ENCODE peak calls at places on chromosome 10, in nine cellular contexts. D, Z, U, C, F, Q, T, V and I are unnamed samples.

GRCh38 chr10:46250898-46251856 is 35.6 kb upstream of the ANTXRL start:
- DNase-seq in D (no peak), Z (no peak), U (no peak), C (no peak), F (no peak), Q (no peak), T (no peak), V (no peak), I (no peak)

GRCh38 chr10:93417886-93418285 is 64.2 kb downstream of the MYOF start:
- DNase-seq in D (peak; percentile 33), Z (no peak), U (no peak), C (no peak), F (no peak), Q (no peak), T (no peak), V (no peak), I (peak; percentile 35)

GRCh38 chr10:43235070-43235900 is 31.6 kb downstream of the RASGEF1A start:
- DNase-seq in D (peak; percentile 35), Z (no peak), U (peak; percentile 8), C (no peak), F (peak; percentile 29), Q (no peak), T (peak; percentile 2), V (no peak), I (no peak)

GRCh38 chr10:29611796-29612381 is 22.9 kb downstream of the SVIL start:
- DNase-seq in D (peak; percentile 46), Z (no peak), U (no peak), C (no peak), F (no peak), Q (no peak), T (no peak), V (no peak), I (no peak)

GRCh38 chr10:76209135-76209534 is 777.7 kb downstream of the LRMDA start:
- DNase-seq in D (peak; percentile 49), Z (no peak), U (no peak), C (no peak), F (no peak), Q (no peak), T (no peak), V (no peak), I (no peak)

GRCh38 chr10:84211566-84211965 is 13.8 kb downstream of the LRIT2 start:
- DNase-seq in D (no peak), Z (no peak), U (no peak), C (no peak), F (no peak), Q (no peak), T (no peak), V (no peak), I (no peak)

GRCh38 chr10:69123306-69123746 is 652 bp upstream of the VPS26A start:
- DNase-seq in D (no peak), Z (no peak), U (no peak), C (peak; percentile 54), F (no peak), Q (no peak), T (peak; percentile 73), V (peak; percentile 15), I (no peak)

GRCh38 chr10:114680557-114681117 is 22.6 kb upstream of the ABLIM1 start:
- DNase-seq in D (no peak), Z (no peak), U (no peak), C (no peak), F (no peak), Q (no peak), T (peak; percentile 22), V (no peak), I (no peak)

GRCh38 chr10:14547826-14548225 is 217.1 kb upstream of the FRMD4A start:
- DNase-seq in D (peak; percentile 73), Z (peak; percentile 30), U (no peak), C (no peak), F (no peak), Q (no peak), T (no peak), V (no peak), I (no peak)

GRCh38 chr10:78760463-78761240 is 308.1 kb upstream of the ZMIZ1 start:
- DNase-seq in D (no peak), Z (peak; percentile 11), U (no peak), C (no peak), F (no peak), Q (no peak), T (no peak), V (no peak), I (no peak)

GRCh38 chr10:27391325-27391724 is 112.8 kb upstream of the RAB18 start:
- DNase-seq in D (no peak), Z (no peak), U (no peak), C (no peak), F (no peak), Q (no peak), T (no peak), V (no peak), I (no peak)

GRCh38 chr10:98910048-98910447 is 325.6 kb downstream of the HPSE2 start:
- DNase-seq in D (no peak), Z (no peak), U (no peak), C (no peak), F (no peak), Q (no peak), T (peak; percentile 80), V (no peak), I (no peak)

GRCh38 chr10:21285742-21286311 is 239.7 kb downstream of the SKIDA1 start:
- DNase-seq in D (no peak), Z (no peak), U (no peak), C (peak; percentile 49), F (peak; percentile 88), Q (no peak), T (no peak), V (no peak), I (no peak)

GRCh38 chr10:21281173-21281572 is 244.3 kb downstream of the SKIDA1 start:
- DNase-seq in D (no peak), Z (no peak), U (no peak), C (no peak), F (no peak), Q (no peak), T (no peak), V (no peak), I (no peak)

GRCh38 chr10:21281765-21282484 is 243.6 kb downstream of the SKIDA1 start:
- DNase-seq in D (peak; percentile 97), Z (no peak), U (no peak), C (no peak), F (no peak), Q (no peak), T (no peak), V (no peak), I (no peak)

GRCh38 chr10:21284301-21284700 is 241.2 kb downstream of the SKIDA1 start:
- DNase-seq in D (no peak), Z (no peak), U (no peak), C (no peak), F (no peak), Q (no peak), T (no peak), V (no peak), I (no peak)

DNA sequence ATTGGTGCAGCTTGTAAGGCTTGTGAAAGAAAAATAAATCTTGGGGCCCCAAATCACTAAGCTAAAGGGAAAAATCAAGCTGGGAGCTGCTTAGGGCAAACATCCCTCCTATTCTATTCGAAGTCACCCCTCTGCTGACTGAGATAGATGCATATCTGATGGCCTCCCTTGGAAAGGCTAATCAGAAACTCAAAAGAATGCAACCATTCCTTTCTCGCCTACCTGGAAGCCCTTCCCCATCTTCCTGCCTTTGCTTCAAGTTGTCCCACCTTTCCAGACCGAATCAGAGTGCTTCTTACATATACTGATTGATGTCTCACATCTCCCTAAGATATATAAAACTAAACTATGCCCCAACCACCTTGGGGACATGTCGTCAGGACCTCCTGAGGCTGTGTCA is 240.3 kb downstream of the SKIDA1 start:
- DNase-seq in D (peak; percentile 70), Z (no peak), U (no peak), C (no peak), F (no peak), Q (no peak), T (no peak), V (no peak), I (no peak)
- H3K4me3 ChIP-seq in D (no peak overlapping the region), Z (no peak overlapping the region), U (no peak overlapping the region), C (no peak overlapping the region), F (no peak overlapping the region), Q (no peak overlapping the region), T (no peak overlapping the region), V (no peak overlapping the region), I (no peak overlapping the region)

DNA sequence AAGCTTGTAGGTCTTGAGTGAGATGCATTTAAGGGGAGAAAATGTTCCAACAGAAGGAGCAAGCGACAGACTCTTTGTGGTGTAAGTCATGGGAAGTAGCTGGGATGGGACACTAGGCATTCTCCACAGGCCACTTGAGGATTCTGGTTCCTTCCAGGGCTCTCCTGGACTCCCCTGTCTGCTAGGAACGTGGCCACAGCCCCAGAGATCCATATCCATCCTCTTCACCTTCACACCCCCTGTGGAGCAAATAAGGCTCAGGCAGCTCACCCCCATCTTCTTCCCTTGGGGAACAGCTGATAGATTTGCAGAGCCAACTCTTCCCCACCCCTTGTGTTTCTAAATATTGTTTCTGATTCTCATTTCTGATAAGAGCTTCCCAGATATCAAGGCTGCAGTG is 482.6 kb upstream of the MKI67 start:
- DNase-seq in D (no peak), Z (no peak), U (no peak), C (no peak), F (no peak), Q (no peak), T (no peak), V (no peak), I (no peak)
- H3K9me3 ChIP-seq in D (no peaks in the 10 kb centered on the region), Z (no peaks in the 10 kb centered on the region), U (no peaks in the 10 kb centered on the region), C (no peaks in the 10 kb centered on the region), F (peaks cover 7% of the 10 kb centered on the region), Q (no peaks in the 10 kb centered on the region), T (no peaks in the 10 kb centered on the region), V (no peaks in the 10 kb centered on the region), I (no peaks in the 10 kb centered on the region)

GRCh38 chr10:6242089-6242488 is 39.4 kb downstream of the PFKFB3 start:
- DNase-seq in D (peak; percentile 17), Z (no peak), U (no peak), C (no peak), F (no peak), Q (no peak), T (no peak), V (no peak), I (no peak)
- H3K4me3 ChIP-seq in D (no peak overlapping the region), Z (no peak overlapping the region), U (no peak overlapping the region), C (no peak overlapping the region), F (no peak overlapping the region), Q (no peak overlapping the region), T (no peak overlapping the region), V (no peak overlapping the region), I (no peak overlapping the region)

GRCh38 chr10:130463876-130464360 is 327.7 kb downstream of the GLRX3 start:
- DNase-seq in D (no peak), Z (no peak), U (peak; percentile 90), C (no peak), F (peak; percentile 15), Q (no peak), T (no peak), V (no peak), I (no peak)

GRCh38 chr10:130463104-130463875 is 327.1 kb downstream of the GLRX3 start:
- DNase-seq in D (no peak), Z (no peak), U (peak; percentile 26), C (no peak), F (peak; percentile 19), Q (no peak), T (no peak), V (no peak), I (no peak)

GRCh38 chr10:130466271-130466997 is 330.2 kb downstream of the GLRX3 start:
- DNase-seq in D (no peak), Z (no peak), U (no peak), C (no peak), F (peak; percentile 16), Q (no peak), T (no peak), V (no peak), I (no peak)

GRCh38 chr10:130461631-130462030 is 325.4 kb downstream of the GLRX3 start:
- DNase-seq in D (no peak), Z (no peak), U (no peak), C (no peak), F (peak; percentile 6), Q (no peak), T (no peak), V (no peak), I (no peak)

GRCh38 chr10:130464426-130464825 is 328.2 kb downstream of the GLRX3 start:
- DNase-seq in D (no peak), Z (no peak), U (no peak), C (no peak), F (no peak), Q (no peak), T (no peak), V (no peak), I (no peak)
- H3K9me3 ChIP-seq in D (no peaks in the 10 kb centered on the region), Z (no peaks in the 10 kb centered on the region), U (no peaks in the 10 kb centered on the region), C (peaks cover 20% of the 10 kb centered on the region), F (peaks cover 9% of the 10 kb centered on the region), Q (no peaks in the 10 kb centered on the region), T (no peaks in the 10 kb centered on the region), V (peaks cover 3% of the 10 kb centered on the region), I (no peaks in the 10 kb centered on the region)